ENCODE peak calls at places on chromosomes 7 and 10, in nine cellular contexts. One of them, this sample, is unnamed.

GRCh38 chr10:120368927-120369326 is 88.1 kb upstream of the PLPP4 start:
- DNase-seq in colonic mucosa: no peak
- DNase-seq in fibroblast of lung: no peak
- DNase-seq in endodermal cell: no peak
- DNase-seq in mammary epithelial cell: no peak
- DNase-seq in neuronal stem cell: no peak
- DNase-seq in HepG2: peak
- DNase-seq in neural progenitor cell: no peak
- DNase-seq in IMR-90: no peak
- DNase-seq in this sample: no peak

GRCh38 chr10:86337121-86337601 is 29.4 kb downstream of the GRID1 start:
- DNase-seq in neuronal stem cell: no peak
- DNase-seq in IMR-90: no peak
- DNase-seq in fibroblast of lung: no peak
- DNase-seq in endodermal cell: no peak
- DNase-seq in HepG2: no peak
- DNase-seq in mammary epithelial cell: no peak
- DNase-seq in colonic mucosa: no peak
- DNase-seq in neural progenitor cell: no peak
- DNase-seq in this sample: no peak

GRCh38 chr10:70816220-70816894 is 609 bp downstream of the SGPL1 start:
- DNase-seq in HepG2: peak
- DNase-seq in fibroblast of lung: peak
- DNase-seq in colonic mucosa: peak
- DNase-seq in IMR-90: peak
- DNase-seq in endodermal cell: peak
- DNase-seq in mammary epithelial cell: peak
- DNase-seq in neuronal stem cell: peak
- DNase-seq in neural progenitor cell: peak
- DNase-seq in this sample: peak

GRCh38 chr10:6583447-6583846 is 3.4 kb upstream of the PRKCQ start:
- DNase-seq in mammary epithelial cell: no peak
- DNase-seq in fibroblast of lung: no peak
- DNase-seq in colonic mucosa: no peak
- DNase-seq in endodermal cell: no peak
- DNase-seq in HepG2: no peak
- DNase-seq in neuronal stem cell: no peak
- DNase-seq in neural progenitor cell: no peak
- DNase-seq in IMR-90: no peak
- DNase-seq in this sample: no peak

GRCh38 chr10:130560079-130560478 is 423.9 kb downstream of the GLRX3 start:
- DNase-seq in colonic mucosa: no peak
- DNase-seq in neural progenitor cell: no peak
- DNase-seq in HepG2: no peak
- DNase-seq in fibroblast of lung: no peak
- DNase-seq in neuronal stem cell: no peak
- DNase-seq in mammary epithelial cell: no peak
- DNase-seq in endodermal cell: no peak
- DNase-seq in IMR-90: no peak
- DNase-seq in this sample: no peak

GRCh38 chr7:87218941-87219544 is 489 bp downstream of the TMEM243 start:
- DNase-seq in neural progenitor cell: peak
- DNase-seq in mammary epithelial cell: peak
- DNase-seq in IMR-90: peak
- DNase-seq in colonic mucosa: peak
- DNase-seq in endodermal cell: peak
- DNase-seq in neuronal stem cell: peak
- DNase-seq in HepG2: peak
- DNase-seq in fibroblast of lung: peak
- DNase-seq in this sample: no peak

GRCh38 chr10:59360605-59361515 is 1.5 kb downstream of the FAM13C start:
- DNase-seq in neuronal stem cell: no peak
- DNase-seq in neural progenitor cell: peak
- DNase-seq in fibroblast of lung: no peak
- DNase-seq in mammary epithelial cell: peak
- DNase-seq in colonic mucosa: no peak
- DNase-seq in IMR-90: no peak
- DNase-seq in endodermal cell: no peak
- DNase-seq in HepG2: no peak
- DNase-seq in this sample: no peak

GRCh38 chr10:84375011-84375410 is 46.6 kb downstream of the CCSER2 start:
- DNase-seq in neural progenitor cell: peak
- DNase-seq in endodermal cell: peak
- DNase-seq in IMR-90: peak
- DNase-seq in neuronal stem cell: peak
- DNase-seq in mammary epithelial cell: peak
- DNase-seq in colonic mucosa: peak
- DNase-seq in fibroblast of lung: peak
- DNase-seq in HepG2: peak
- DNase-seq in this sample: peak

GRCh38 chr7:153604-154003 is 38.8 kb upstream of the FAM20C start:
- DNase-seq in fibroblast of lung: no peak
- DNase-seq in neuronal stem cell: no peak
- DNase-seq in neural progenitor cell: no peak
- DNase-seq in mammary epithelial cell: no peak
- DNase-seq in colonic mucosa: no peak
- DNase-seq in endodermal cell: no peak
- DNase-seq in IMR-90: no peak
- DNase-seq in HepG2: no peak
- DNase-seq in this sample: no peak

GRCh38 chr10:20254497-20254896 is 438.3 kb downstream of the PLXDC2 start:
- DNase-seq in fibroblast of lung: no peak
- DNase-seq in colonic mucosa: no peak
- DNase-seq in IMR-90: no peak
- DNase-seq in neuronal stem cell: no peak
- DNase-seq in endodermal cell: no peak
- DNase-seq in mammary epithelial cell: no peak
- DNase-seq in neural progenitor cell: no peak
- DNase-seq in HepG2: no peak
- DNase-seq in this sample: no peak

GRCh38 chr7:116443101-116443523 is 56.4 kb upstream of the CAV2 start:
- DNase-seq in mammary epithelial cell: peak
- DNase-seq in IMR-90: peak
- DNase-seq in neural progenitor cell: no peak
- DNase-seq in fibroblast of lung: peak
- DNase-seq in endodermal cell: no peak
- DNase-seq in HepG2: peak
- DNase-seq in neuronal stem cell: no peak
- DNase-seq in colonic mucosa: no peak
- DNase-seq in this sample: peak

GRCh38 chr10:91077549-91078017 is 142.9 kb upstream of the PCGF5 start:
- DNase-seq in IMR-90: peak
- DNase-seq in endodermal cell: no peak
- DNase-seq in HepG2: no peak
- DNase-seq in neuronal stem cell: no peak
- DNase-seq in neural progenitor cell: no peak
- DNase-seq in colonic mucosa: peak
- DNase-seq in mammary epithelial cell: peak
- DNase-seq in fibroblast of lung: peak
- DNase-seq in this sample: peak

GRCh38 chr7:100827330-100828226 is at the start of gene EPHB4:
- DNase-seq in HepG2: peak
- DNase-seq in fibroblast of lung: peak
- DNase-seq in neural progenitor cell: peak
- DNase-seq in endodermal cell: peak
- DNase-seq in neuronal stem cell: peak
- DNase-seq in IMR-90: peak
- DNase-seq in colonic mucosa: peak
- DNase-seq in mammary epithelial cell: peak
- DNase-seq in this sample: peak

GRCh38 chr10:24363070-24363469 is 154.1 kb downstream of the KIAA1217 start:
- DNase-seq in neuronal stem cell: no peak
- DNase-seq in endodermal cell: no peak
- DNase-seq in mammary epithelial cell: peak
- DNase-seq in IMR-90: peak
- DNase-seq in HepG2: peak
- DNase-seq in neural progenitor cell: no peak
- DNase-seq in colonic mucosa: no peak
- DNase-seq in fibroblast of lung: peak
- DNase-seq in this sample: no peak

GRCh38 chr10:132183046-132183445 is 3.7 kb upstream of the DPYSL4 start:
- DNase-seq in neural progenitor cell: no peak
- DNase-seq in fibroblast of lung: no peak
- DNase-seq in neuronal stem cell: no peak
- DNase-seq in colonic mucosa: no peak
- DNase-seq in IMR-90: no peak
- DNase-seq in HepG2: peak
- DNase-seq in mammary epithelial cell: no peak
- DNase-seq in endodermal cell: no peak
- DNase-seq in this sample: no peak

GRCh38 chr7:44201813-44202212 is 1.0 kb downstream of the YKT6 start:
- DNase-seq in mammary epithelial cell: peak
- DNase-seq in IMR-90: peak
- DNase-seq in HepG2: no peak
- DNase-seq in neuronal stem cell: no peak
- DNase-seq in colonic mucosa: no peak
- DNase-seq in endodermal cell: no peak
- DNase-seq in neural progenitor cell: no peak
- DNase-seq in fibroblast of lung: no peak
- DNase-seq in this sample: peak

DNA sequence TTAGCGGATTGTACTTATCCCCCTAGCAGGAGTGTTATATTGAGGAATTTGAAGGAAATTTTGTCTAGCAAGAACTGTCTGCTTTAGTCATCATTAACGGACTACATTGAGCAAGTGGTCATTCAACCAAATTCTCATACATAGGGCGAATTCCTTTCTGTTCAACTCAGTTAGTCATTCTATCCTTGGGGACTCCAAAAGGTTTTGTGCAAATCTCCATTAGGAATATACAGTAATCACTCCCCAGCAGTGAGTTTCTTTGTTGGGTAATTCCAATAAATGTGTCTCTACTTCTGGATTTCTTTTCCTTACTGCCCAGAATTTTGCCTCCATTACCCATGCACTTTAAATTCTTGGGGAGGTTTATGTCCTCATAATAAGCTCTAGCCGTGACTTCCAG is 51.1 kb downstream of the EPDR1 start:
- DNase-seq in endodermal cell: no peak
- DNase-seq in mammary epithelial cell: no peak
- DNase-seq in colonic mucosa: no peak
- DNase-seq in fibroblast of lung: no peak
- DNase-seq in neural progenitor cell: no peak
- DNase-seq in IMR-90: no peak
- DNase-seq in HepG2: no peak
- DNase-seq in neuronal stem cell: no peak
- DNase-seq in this sample: no peak
- H3K9ac ChIP-seq in endodermal cell: no peak
- H3K9ac ChIP-seq in mammary epithelial cell: no peak
- H3K9ac ChIP-seq in colonic mucosa: no peak
- H3K9ac ChIP-seq in fibroblast of lung: no peak
- H3K9ac ChIP-seq in neural progenitor cell: no peak
- H3K9ac ChIP-seq in IMR-90: no peak
- H3K9ac ChIP-seq in HepG2: no peak
- H3K9ac ChIP-seq in neuronal stem cell: no peak
- H3K9ac ChIP-seq in this sample: no peak

GRCh38 chr7:127389321-127389720 is 3.2 kb downstream of the ZNF800 start:
- DNase-seq in fibroblast of lung: no peak
- DNase-seq in neuronal stem cell: no peak
- DNase-seq in HepG2: no peak
- DNase-seq in endodermal cell: no peak
- DNase-seq in mammary epithelial cell: no peak
- DNase-seq in IMR-90: no peak
- DNase-seq in colonic mucosa: no peak
- DNase-seq in neural progenitor cell: no peak
- DNase-seq in this sample: no peak
- H3K9ac ChIP-seq in fibroblast of lung: no peak
- H3K9ac ChIP-seq in neuronal stem cell: no peak
- H3K9ac ChIP-seq in HepG2: no peak
- H3K9ac ChIP-seq in endodermal cell: no peak
- H3K9ac ChIP-seq in mammary epithelial cell: no peak
- H3K9ac ChIP-seq in IMR-90: no peak
- H3K9ac ChIP-seq in colonic mucosa: no peak
- H3K9ac ChIP-seq in neural progenitor cell: no peak
- H3K9ac ChIP-seq in this sample: no peak

DNA sequence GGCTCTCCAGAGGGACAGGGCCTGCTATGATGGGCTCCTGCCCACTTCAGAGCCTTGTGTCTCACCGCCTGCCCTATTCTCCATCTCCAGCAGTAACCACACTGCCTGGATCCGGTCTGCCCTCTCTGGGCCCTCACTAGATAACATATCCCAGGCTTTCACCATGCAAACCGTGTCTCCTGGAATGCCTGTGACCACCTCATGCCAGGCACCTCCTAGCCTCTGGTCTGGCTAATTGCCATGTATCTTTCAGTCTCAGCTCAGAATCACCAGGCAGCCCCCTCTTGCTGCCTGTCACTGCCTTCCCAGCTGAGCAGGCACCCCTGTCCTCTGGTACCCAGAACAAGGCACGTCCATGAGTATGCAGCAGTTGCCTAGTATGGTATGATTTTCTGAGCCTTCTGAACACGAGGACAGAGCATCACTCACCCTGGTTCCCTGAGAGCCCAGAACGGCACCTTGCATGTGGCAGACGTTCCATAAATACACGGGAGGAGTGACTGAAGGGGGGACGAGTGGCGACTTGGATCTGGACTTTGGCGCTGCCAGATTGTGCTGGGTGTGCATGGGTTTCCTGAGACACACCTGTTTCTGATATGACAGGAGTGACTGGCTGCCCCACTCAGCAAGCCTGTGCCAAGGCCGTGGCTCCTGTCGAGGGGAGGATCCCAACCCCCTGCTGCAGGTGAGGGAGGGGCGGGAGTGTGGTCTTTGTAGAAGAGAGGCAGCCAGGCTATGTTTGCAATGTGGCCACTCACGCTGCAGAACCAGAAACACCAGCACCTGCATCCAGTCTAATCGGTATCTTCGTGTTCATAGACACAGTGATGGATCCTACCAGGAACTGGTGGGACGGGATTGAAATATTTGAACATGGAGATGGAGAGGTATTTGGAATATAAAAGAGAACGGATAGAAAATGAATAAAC is 95.2 kb downstream of the VOPP1 start:
- DNase-seq in IMR-90: no peak
- DNase-seq in fibroblast of lung: no peak
- DNase-seq in HepG2: no peak
- DNase-seq in neural progenitor cell: no peak
- DNase-seq in mammary epithelial cell: no peak
- DNase-seq in colonic mucosa: peak
- DNase-seq in endodermal cell: peak
- DNase-seq in neuronal stem cell: no peak
- DNase-seq in this sample: no peak
- H3K9ac ChIP-seq in IMR-90: peak
- H3K9ac ChIP-seq in fibroblast of lung: no peak
- H3K9ac ChIP-seq in HepG2: no peak
- H3K9ac ChIP-seq in neural progenitor cell: no peak
- H3K9ac ChIP-seq in mammary epithelial cell: no peak
- H3K9ac ChIP-seq in colonic mucosa: no peak
- H3K9ac ChIP-seq in endodermal cell: no peak
- H3K9ac ChIP-seq in neuronal stem cell: peak
- H3K9ac ChIP-seq in this sample: no peak

DNA sequence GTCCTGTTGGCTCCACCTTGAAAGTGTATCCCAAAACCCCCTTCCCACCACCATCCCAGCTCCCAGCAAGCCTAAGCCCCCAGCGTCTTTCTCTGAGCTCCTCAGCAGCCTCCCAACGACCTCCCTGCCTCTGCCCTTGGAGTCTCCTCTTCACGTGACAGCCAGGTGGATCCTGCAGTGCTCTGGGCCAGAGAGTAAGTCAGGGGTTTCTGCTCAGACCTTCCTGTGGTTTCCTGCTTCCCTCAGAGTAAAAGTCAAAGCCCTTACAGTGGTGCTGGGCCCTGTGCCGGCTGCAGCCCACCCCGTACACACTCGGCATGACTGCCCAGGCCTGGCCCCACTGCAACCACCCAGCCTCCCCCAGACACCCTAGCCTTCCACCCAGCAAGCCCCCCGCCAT is 51.9 kb downstream of the OAT start:
- DNase-seq in mammary epithelial cell: no peak
- DNase-seq in IMR-90: no peak
- DNase-seq in neuronal stem cell: no peak
- DNase-seq in HepG2: no peak
- DNase-seq in fibroblast of lung: no peak
- DNase-seq in neural progenitor cell: no peak
- DNase-seq in colonic mucosa: no peak
- DNase-seq in endodermal cell: no peak
- DNase-seq in this sample: no peak
- H3K9ac ChIP-seq in mammary epithelial cell: no peak
- H3K9ac ChIP-seq in IMR-90: no peak
- H3K9ac ChIP-seq in neuronal stem cell: no peak
- H3K9ac ChIP-seq in HepG2: no peak
- H3K9ac ChIP-seq in fibroblast of lung: no peak
- H3K9ac ChIP-seq in neural progenitor cell: no peak
- H3K9ac ChIP-seq in colonic mucosa: no peak
- H3K9ac ChIP-seq in endodermal cell: no peak
- H3K9ac ChIP-seq in this sample: no peak